ENCODE peak calls at places on chromosome 20, in eight cellular contexts. K, Q, A, R, T, C, I and M are unnamed samples.

GRCh38 chr20:11207749-11208502 is 534.1 kb upstream of the JAG1 start:
- DNase-seq in K (peak), Q (no peak), A (peak), R (peak), T (no peak), C (no peak), I (peak), M (peak)

GRCh38 chr20:56788041-56788670 is 159.1 kb downstream of the TFAP2C start:
- DNase-seq in K (peak), Q (no peak), A (peak), R (no peak), T (peak), C (no peak), I (no peak), M (peak)

GRCh38 chr20:43717616-43717995 is 9.2 kb downstream of the GTSF1L start:
- DNase-seq in K (peak), Q (no peak), A (no peak), R (no peak), T (no peak), C (no peak), I (no peak), M (no peak)

GRCh38 chr20:53512076-53512475 is 81.6 kb downstream of the ZNF217 start:
- DNase-seq in K (no peak), Q (no peak), A (no peak), R (no peak), T (no peak), C (no peak), I (no peak), M (no peak)

GRCh38 chr20:61849822-61850221 is 215.9 kb downstream of the TAF4 start:
- DNase-seq in K (no peak), Q (no peak), A (no peak), R (no peak), T (no peak), C (no peak), I (no peak), M (no peak)

GRCh38 chr20:16615199-16615598 is 42.0 kb upstream of the KIF16B start:
- DNase-seq in K (peak), Q (no peak), A (peak), R (no peak), T (no peak), C (no peak), I (no peak), M (peak)

GRCh38 chr20:3648941-3649340 is 14.3 kb downstream of the GFRA4 start:
- DNase-seq in K (no peak), Q (no peak), A (no peak), R (no peak), T (no peak), C (no peak), I (no peak), M (no peak)

GRCh38 chr20:54085425-54085824 is 15.0 kb upstream of the BCAS1 start:
- DNase-seq in K (no peak), Q (no peak), A (no peak), R (no peak), T (no peak), C (no peak), I (no peak), M (no peak)

GRCh38 chr20:61516398-61517208 is 264.5 kb downstream of the CDH4 start:
- DNase-seq in K (no peak), Q (no peak), A (no peak), R (no peak), T (no peak), C (no peak), I (peak), M (no peak)

GRCh38 chr20:53074811-53075314 is 102.7 kb downstream of the TSHZ2 start:
- DNase-seq in K (peak), Q (no peak), A (peak), R (no peak), T (no peak), C (no peak), I (no peak), M (no peak)

GRCh38 chr20:19628570-19629134 is 129.4 kb upstream of the RIN2 start:
- DNase-seq in K (peak), Q (no peak), A (peak), R (no peak), T (peak), C (no peak), I (no peak), M (peak)

GRCh38 chr20:18259730-18260129 is 28.6 kb upstream of the ZNF133 start:
- DNase-seq in K (no peak), Q (no peak), A (no peak), R (no peak), T (no peak), C (no peak), I (no peak), M (no peak)

GRCh38 chr20:46377532-46377931 is 28.9 kb downstream of the ELMO2 start:
- DNase-seq in K (peak), Q (no peak), A (no peak), R (no peak), T (no peak), C (no peak), I (no peak), M (no peak)

GRCh38 chr20:3935295-3935955 is 46.2 kb downstream of the PANK2 start:
- DNase-seq in K (no peak), Q (no peak), A (no peak), R (no peak), T (no peak), C (no peak), I (no peak), M (no peak)

GRCh38 chr20:58389324-58389967 is 417 bp downstream of the VAPB start:
- DNase-seq in K (peak), Q (no peak), A (peak), R (no peak), T (peak), C (peak), I (no peak), M (no peak)

GRCh38 chr20:56449459-56449858 is 19.0 kb upstream of the RTF2 start:
- DNase-seq in K (no peak), Q (no peak), A (no peak), R (no peak), T (no peak), C (no peak), I (no peak), M (no peak)

GRCh38 chr20:25600632-25601031 is 15.3 kb upstream of the NINL start:
- DNase-seq in K (no peak), Q (no peak), A (peak), R (no peak), T (no peak), C (no peak), I (no peak), M (no peak)

GRCh38 chr20:17616480-17617211 is 46.8 kb downstream of the DSTN start:
- DNase-seq in K (no peak), Q (peak), A (no peak), R (no peak), T (no peak), C (peak), I (peak), M (no peak)

GRCh38 chr20:38805958-38806854 is 709 bp downstream of the PPP1R16B start:
- DNase-seq in K (no peak), Q (peak), A (no peak), R (no peak), T (no peak), C (peak), I (no peak), M (no peak)

GRCh38 chr20:44597516-44597915 is 15.1 kb downstream of the PKIG start:
- DNase-seq in K (no peak), Q (no peak), A (no peak), R (no peak), T (no peak), C (no peak), I (no peak), M (no peak)

GRCh38 chr20:62284448-62284847 is 18.3 kb upstream of the ADRM1 start:
- DNase-seq in K (no peak), Q (no peak), A (no peak), R (no peak), T (no peak), C (no peak), I (no peak), M (no peak)

GRCh38 chr20:21702553-21703467 is 2.7 kb upstream of the PAX1 start:
- DNase-seq in K (peak), Q (no peak), A (peak), R (no peak), T (peak), C (peak), I (no peak), M (peak)

GRCh38 chr20:19699132-19699971 is 58.7 kb upstream of the RIN2 start:
- DNase-seq in K (peak), Q (no peak), A (peak), R (no peak), T (no peak), C (no peak), I (no peak), M (peak)

GRCh38 chr20:16123623-16124022 is 449.6 kb downstream of the KIF16B start:
- DNase-seq in K (peak), Q (no peak), A (no peak), R (no peak), T (no peak), C (no peak), I (no peak), M (no peak)

GRCh38 chr20:47704746-47705496 is 80.4 kb downstream of the SULF2 start:
- DNase-seq in K (peak), Q (no peak), A (peak), R (no peak), T (no peak), C (no peak), I (no peak), M (no peak)

GRCh38 chr20:45445805-45446562 is 23.6 kb upstream of the WFDC2 start:
- DNase-seq in K (peak), Q (no peak), A (no peak), R (no peak), T (no peak), C (no peak), I (no peak), M (no peak)

GRCh38 chr20:56606174-56606945 is 22.7 kb upstream of the TFAP2C start:
- DNase-seq in K (peak), Q (no peak), A (no peak), R (no peak), T (no peak), C (no peak), I (no peak), M (no peak)

GRCh38 chr20:10788877-10789276 is 115.1 kb upstream of the JAG1 start:
- DNase-seq in K (no peak), Q (no peak), A (no peak), R (no peak), T (no peak), C (no peak), I (no peak), M (no peak)

DNA sequence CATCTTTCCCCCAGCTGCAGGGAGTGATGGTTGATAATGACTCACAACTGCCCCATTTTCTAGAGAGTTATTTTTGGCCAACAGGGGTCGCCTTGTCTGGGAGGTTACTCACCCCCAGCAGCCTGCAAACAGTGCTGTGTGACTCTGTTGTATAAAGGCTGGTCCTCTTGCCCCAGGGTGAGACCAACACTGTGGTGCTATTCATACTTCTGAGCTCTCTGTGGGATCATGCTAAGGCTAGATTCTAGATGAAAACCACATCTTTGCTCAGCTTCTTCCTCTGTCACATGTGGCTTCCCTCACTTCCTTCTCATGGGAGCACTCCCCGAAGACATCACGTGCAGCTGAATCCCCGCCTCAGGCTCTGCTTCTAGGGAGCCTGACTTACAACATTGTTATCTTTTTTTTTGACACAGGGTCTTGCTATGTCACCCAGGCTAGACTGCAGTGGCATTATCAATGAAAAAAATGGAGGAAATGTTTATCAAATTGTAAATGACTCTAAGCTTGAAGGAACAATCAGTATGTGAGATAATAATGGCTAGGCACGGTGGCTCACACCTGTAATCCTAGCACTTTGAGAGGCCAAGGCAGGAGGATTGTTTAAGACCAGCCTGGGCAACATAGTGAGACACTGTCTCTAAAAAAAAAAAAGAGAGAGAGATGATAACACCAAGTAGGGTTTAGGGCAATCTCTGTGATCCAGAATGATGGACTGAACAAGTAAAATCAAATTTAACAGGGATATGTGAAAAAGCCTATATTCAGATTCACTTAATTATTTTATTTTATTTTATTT is 55.7 kb upstream of the SLC23A2 start:
- DNase-seq in K (peak), Q (peak), A (peak), R (peak), T (peak), C (peak), I (no peak), M (peak)
- TF ChIP-seq CTCF in K (peak), Q (peak), A (peak), R (no peak), T (peak), C (peak), I (no peak), M (peak)

GRCh38 chr20:48897298-48898044 is 24.0 kb upstream of the ARFGEF2 start:
- DNase-seq in K (peak), Q (no peak), A (peak), R (no peak), T (no peak), C (no peak), I (no peak), M (peak)
- H3K4me3 ChIP-seq in K (no peak), Q (no peak), A (no peak), R (no peak), T (no peak), C (no peak), I (no peak), M (no peak)

GRCh38 chr20:41287327-41287726 is 30.2 kb downstream of the ZHX3 start:
- DNase-seq in K (peak), Q (no peak), A (peak), R (no peak), T (no peak), C (no peak), I (no peak), M (peak)
- H3K27ac ChIP-seq in K (peak), Q (no peak), A (no peak), R (no peak), T (no peak), C (no peak), I (no peak), M (peak)

GRCh38 chr20:23325107-23325506 is 25.5 kb upstream of the NXT1 start:
- DNase-seq in K (no peak), Q (no peak), A (no peak), R (no peak), T (no peak), C (no peak), I (no peak), M (no peak)
- TF ChIP-seq CTCF in K (no peak), Q (no peak), A (no peak), R (no peak), T (no peak), C (no peak), I (no peak), M (no peak)

DNA sequence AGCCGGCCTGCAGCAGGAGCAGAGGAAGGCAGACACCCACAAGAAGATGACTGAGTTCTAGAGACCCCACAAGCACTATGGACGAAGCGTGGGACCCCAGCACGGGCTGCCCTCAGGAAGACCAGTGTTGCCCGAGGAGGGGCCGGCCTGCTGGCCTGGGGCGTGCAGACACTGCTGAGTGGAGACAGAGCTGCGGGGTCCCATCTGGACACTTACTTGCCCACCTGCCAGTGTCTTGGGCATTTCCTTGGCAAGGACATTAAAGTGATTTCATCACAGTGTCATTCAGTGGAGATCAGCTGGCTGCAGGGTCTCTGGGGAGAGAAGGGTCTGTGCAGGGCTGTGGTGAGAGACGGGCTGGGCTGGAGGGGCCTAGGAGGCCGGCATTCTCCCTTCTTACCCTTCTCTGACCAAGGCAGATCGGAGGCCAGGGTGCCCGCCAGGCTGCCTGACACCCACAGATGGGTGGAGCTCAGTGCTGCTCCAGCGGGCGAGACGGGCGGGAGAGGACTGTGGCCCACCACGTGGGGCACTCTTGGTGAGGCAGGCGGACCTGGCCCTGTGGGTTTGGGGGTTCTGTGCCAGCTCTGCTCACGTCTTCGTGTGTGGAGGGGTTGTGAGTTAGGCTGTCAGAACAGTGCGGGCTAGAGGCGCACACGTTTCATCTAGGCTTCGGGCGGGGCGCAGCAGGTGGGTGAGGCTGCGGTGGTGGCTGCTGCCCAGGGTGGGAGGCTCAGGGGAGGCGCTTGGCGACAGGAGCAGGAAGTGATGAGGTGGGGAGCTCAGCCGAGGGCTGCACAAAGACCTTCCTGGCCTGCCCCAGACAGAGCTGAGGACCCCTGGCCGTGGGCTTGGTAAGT is at the start of gene LIME1:
- DNase-seq in K (no peak), Q (peak), A (no peak), R (no peak), T (no peak), C (peak), I (peak), M (no peak)
- H3K4me3 ChIP-seq in K (no peak), Q (peak), A (no peak), R (no peak), T (peak), C (peak), I (peak), M (no peak)

DNA sequence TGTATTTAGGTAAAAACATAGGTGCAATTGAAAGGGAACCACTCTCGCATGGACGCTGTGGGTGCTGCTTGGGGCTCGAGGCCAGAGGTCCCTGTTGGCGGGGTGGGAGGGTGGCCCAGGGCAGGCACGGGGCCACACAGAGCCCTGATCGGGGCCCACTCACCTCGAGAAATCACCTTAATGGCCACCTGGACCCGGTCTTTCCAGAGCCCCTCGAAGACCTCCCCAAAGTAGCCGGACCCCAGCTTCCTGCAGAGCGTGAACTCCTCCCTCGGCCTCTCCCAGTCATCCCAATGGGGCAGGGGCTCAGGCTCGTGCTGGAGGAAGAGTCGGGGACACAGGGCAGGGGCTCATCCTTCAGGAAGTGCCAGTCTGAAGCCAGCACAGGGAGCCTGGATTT is 3.8 kb downstream of the PTK6 start:
- DNase-seq in K (no peak), Q (no peak), A (no peak), R (no peak), T (no peak), C (peak), I (peak), M (no peak)
- H3K27ac ChIP-seq in K (no peak), Q (no peak), A (no peak), R (no peak), T (no peak), C (no peak), I (peak), M (no peak)

DNA sequence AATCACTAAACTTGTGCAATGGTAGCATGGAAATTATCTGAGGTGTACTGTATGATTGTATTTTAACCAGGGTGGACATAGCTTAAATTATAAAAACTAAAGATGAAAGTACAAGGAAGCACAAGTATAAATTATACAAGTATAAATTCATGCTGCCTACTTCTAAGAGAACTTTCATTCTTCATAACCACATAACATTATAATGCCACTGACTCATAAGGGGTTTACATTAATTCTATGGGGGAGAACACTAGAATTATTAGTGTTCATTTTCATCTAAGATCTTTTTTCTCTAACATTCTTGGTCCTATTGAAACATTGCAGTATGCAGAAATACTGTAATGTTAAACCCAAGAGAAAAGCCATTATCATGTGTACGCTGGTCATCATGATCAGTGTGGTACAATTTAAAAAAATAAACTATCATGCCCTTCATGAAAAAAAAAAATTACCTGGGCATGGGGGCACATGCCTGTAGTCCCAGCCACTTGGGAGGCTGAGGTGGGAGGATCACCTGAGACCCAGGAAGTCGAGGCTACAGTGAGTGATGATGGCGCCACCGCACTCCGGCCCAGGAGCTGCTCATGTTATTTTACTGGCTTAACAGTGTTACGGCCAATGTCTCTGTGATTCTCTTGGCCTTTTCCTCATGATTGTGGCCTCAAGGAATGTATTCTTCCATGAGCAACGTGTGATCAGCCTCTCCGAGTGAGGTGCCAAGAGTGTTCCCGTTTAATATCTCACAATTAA is 25.9 kb upstream of the AHCY start:
- DNase-seq in K (no peak), Q (no peak), A (no peak), R (no peak), T (no peak), C (no peak), I (no peak), M (no peak)
- TF ChIP-seq CTCF in K (no peak), Q (no peak), A (no peak), R (no peak), T (no peak), C (no peak), I (no peak), M (no peak)

DNA sequence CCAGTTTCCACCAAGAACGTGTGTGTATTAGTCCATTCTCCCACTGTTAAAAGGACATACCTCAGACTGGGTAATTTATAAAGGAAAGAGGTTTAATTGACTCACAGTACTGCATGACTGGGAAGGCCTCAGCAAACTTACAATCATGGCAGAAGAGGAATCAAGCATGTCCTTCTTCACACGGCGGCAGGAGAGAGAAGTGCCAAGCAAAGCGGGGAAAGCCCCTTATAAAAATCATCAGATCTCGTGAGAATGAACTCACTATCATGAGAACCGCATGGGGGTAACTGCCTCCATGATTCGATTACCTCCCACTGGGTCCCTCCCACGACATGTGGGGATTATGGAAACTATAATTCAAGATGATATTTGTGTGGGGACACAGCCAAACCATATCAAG is 13.1 kb downstream of the C20orf203 start:
- DNase-seq in K (no peak), Q (no peak), A (no peak), R (no peak), T (no peak), C (peak), I (no peak), M (no peak)
- H3K4me3 ChIP-seq in K (no peak), Q (no peak), A (no peak), R (no peak), T (no peak), C (no peak), I (no peak), M (no peak)

GRCh38 chr20:36523341-36523740 is 18.0 kb upstream of the MYL9 start:
- DNase-seq in K (no peak), Q (no peak), A (no peak), R (no peak), T (no peak), C (no peak), I (no peak), M (no peak)
- H3K27ac ChIP-seq in K (no peak), Q (no peak), A (no peak), R (peak), T (peak), C (no peak), I (no peak), M (no peak)